ENCODE peak calls at places on chromosomes 6 and 20, in four cellular contexts. U, O, K and Y are unnamed samples.

GRCh38 chr6:2197177-2197671 is 48.2 kb downstream of the GMDS start:
- DNase-seq in U (no peak), O (no peak), K (no peak), Y (no peak)

GRCh38 chr6:99359800-99360199 is 10.3 kb upstream of the FAXC start:
- DNase-seq in U (no peak), O (no peak), K (no peak), Y (no peak)

GRCh38 chr6:33314943-33315752 is 1.3 kb upstream of the TAPBP start:
- DNase-seq in U (no peak), O (no peak), K (peak; percentile 79), Y (peak; percentile 62)

GRCh38 chr6:3281669-3282460 is 23.1 kb downstream of the PSMG4 start:
- DNase-seq in U (no peak), O (no peak), K (no peak), Y (peak; percentile 16)

GRCh38 chr20:50478162-50479036 is 31.8 kb upstream of the PTPN1 start:
- DNase-seq in U (peak; percentile 83), O (peak; percentile 64), K (peak; percentile 78), Y (peak; percentile 78)

GRCh38 chr20:38109657-38110524 is 55.2 kb downstream of the TGM2 start:
- DNase-seq in U (peak; percentile 99), O (peak; percentile 27), K (no peak), Y (no peak)

GRCh38 chr6:26576407-26576843 is 20.3 kb upstream of the ABT1 start:
- DNase-seq in U (no peak), O (no peak), K (peak; percentile 35), Y (no peak)

GRCh38 chr20:62168061-62168460 is 14.8 kb upstream of the MTG2 start:
- DNase-seq in U (no peak), O (no peak), K (no peak), Y (no peak)

GRCh38 chr6:54846857-54847721 is 518 bp downstream of the FAM83B start:
- DNase-seq in U (no peak), O (peak; percentile 45), K (no peak), Y (peak; percentile 45)

GRCh38 chr6:87382861-87383260 is 24.9 kb upstream of the CFAP206 start:
- DNase-seq in U (no peak), O (no peak), K (no peak), Y (no peak)

GRCh38 chr20:58871533-58872102 is 19.1 kb downstream of the GNAS start:
- DNase-seq in U (no peak), O (no peak), K (no peak), Y (no peak)

GRCh38 chr20:52593634-52594033 is 378.5 kb upstream of the TSHZ2 start:
- DNase-seq in U (no peak), O (no peak), K (no peak), Y (no peak)

GRCh38 chr20:63544958-63545516 is 2.5 kb downstream of the SRMS start:
- DNase-seq in U (no peak), O (no peak), K (no peak), Y (no peak)

GRCh38 chr6:2194643-2195042 is 50.8 kb downstream of the GMDS start:
- DNase-seq in U (no peak), O (no peak), K (no peak), Y (no peak)

GRCh38 chr6:2016040-2016439 is 229.4 kb downstream of the GMDS start:
- DNase-seq in U (no peak), O (no peak), K (no peak), Y (no peak)

GRCh38 chr6:146914563-146915483 is 289.4 kb upstream of the STXBP5 start:
- DNase-seq in U (no peak), O (no peak), K (peak; percentile 70), Y (no peak)

GRCh38 chr20:17456226-17456625 is 75.0 kb downstream of the BFSP1 start:
- DNase-seq in U (no peak), O (no peak), K (no peak), Y (no peak)

GRCh38 chr6:41789937-41790502 is 2.5 kb downstream of the TOMM6 start:
- DNase-seq in U (no peak), O (no peak), K (no peak), Y (no peak)

GRCh38 chr6:107668826-107669474 is 155.2 kb downstream of the SCML4 start:
- DNase-seq in U (no peak), O (no peak), K (no peak), Y (no peak)

GRCh38 chr20:19692685-19693119 is 65.4 kb upstream of the RIN2 start:
- DNase-seq in U (peak; percentile 37), O (peak; percentile 67), K (peak; percentile 32), Y (peak; percentile 76)

GRCh38 chr6:114084327-114084890 is 113.5 kb upstream of the HDAC2 start:
- DNase-seq in U (no peak), O (no peak), K (no peak), Y (no peak)

GRCh38 chr6:161257778-161258457 is 15.9 kb downstream of the AGPAT4 start:
- DNase-seq in U (no peak), O (no peak), K (no peak), Y (no peak)

GRCh38 chr6:74991573-74992332 is 214.1 kb downstream of the COL12A1 start:
- DNase-seq in U (no peak), O (no peak), K (no peak), Y (no peak)

GRCh38 chr6:135181333-135182119 is 418 bp downstream of the MYB start:
- DNase-seq in U (no peak), O (peak; percentile 33), K (no peak), Y (peak; percentile 25)

GRCh38 chr6:10561566-10562088 is 40.5 kb downstream of the GCNT2 start:
- DNase-seq in U (no peak), O (no peak), K (no peak), Y (no peak)

GRCh38 chr6:154893927-154894326 is 101.2 kb upstream of the TIAM2 start:
- DNase-seq in U (no peak), O (no peak), K (no peak), Y (no peak)

GRCh38 chr20:56706867-56707360 is 77.8 kb downstream of the TFAP2C start:
- DNase-seq in U (no peak), O (no peak), K (no peak), Y (no peak)

GRCh38 chr6:15400572-15401004 is 154.7 kb downstream of the JARID2 start:
- DNase-seq in U (no peak), O (peak; percentile 63), K (peak; percentile 80), Y (peak; percentile 42)

GRCh38 chr20:44566811-44567210 is 15.6 kb upstream of the PKIG start:
- DNase-seq in U (no peak), O (no peak), K (no peak), Y (no peak)

GRCh38 chr6:23728707-23729106 is 397.3 kb upstream of the NRSN1 start:
- DNase-seq in U (no peak), O (no peak), K (no peak), Y (no peak)

GRCh38 chr6:51107769-51108203 is 289.1 kb downstream of the TFAP2B start:
- DNase-seq in U (no peak), O (no peak), K (peak; percentile 47), Y (no peak)

GRCh38 chr6:43736844-43737243 is 33.2 kb upstream of the VEGFA start:
- DNase-seq in U (no peak), O (no peak), K (no peak), Y (no peak)

GRCh38 chr6:43736211-43736786 is 33.7 kb upstream of the VEGFA start:
- DNase-seq in U (peak; percentile 58), O (no peak), K (no peak), Y (no peak)

GRCh38 chr6:43738877-43739641 is 31.0 kb upstream of the VEGFA start:
- DNase-seq in U (no peak), O (no peak), K (no peak), Y (no peak)

GRCh38 chr6:43738267-43738676 is 31.7 kb upstream of the VEGFA start:
- DNase-seq in U (no peak), O (no peak), K (no peak), Y (no peak)

GRCh38 chr6:43737272-43738081 is 32.5 kb upstream of the VEGFA start:
- DNase-seq in U (no peak), O (no peak), K (no peak), Y (no peak)
- TF ChIP-seq ELF4 in U (no peak), O (no peak), K (no peak), Y (no peak)

GRCh38 chr6:21504790-21505189 is 88.8 kb upstream of the SOX4 start:
- DNase-seq in U (no peak), O (no peak), K (no peak), Y (no peak)
- TF ChIP-seq ELF4 in U (no peak), O (no peak), K (no peak), Y (no peak)

DNA sequence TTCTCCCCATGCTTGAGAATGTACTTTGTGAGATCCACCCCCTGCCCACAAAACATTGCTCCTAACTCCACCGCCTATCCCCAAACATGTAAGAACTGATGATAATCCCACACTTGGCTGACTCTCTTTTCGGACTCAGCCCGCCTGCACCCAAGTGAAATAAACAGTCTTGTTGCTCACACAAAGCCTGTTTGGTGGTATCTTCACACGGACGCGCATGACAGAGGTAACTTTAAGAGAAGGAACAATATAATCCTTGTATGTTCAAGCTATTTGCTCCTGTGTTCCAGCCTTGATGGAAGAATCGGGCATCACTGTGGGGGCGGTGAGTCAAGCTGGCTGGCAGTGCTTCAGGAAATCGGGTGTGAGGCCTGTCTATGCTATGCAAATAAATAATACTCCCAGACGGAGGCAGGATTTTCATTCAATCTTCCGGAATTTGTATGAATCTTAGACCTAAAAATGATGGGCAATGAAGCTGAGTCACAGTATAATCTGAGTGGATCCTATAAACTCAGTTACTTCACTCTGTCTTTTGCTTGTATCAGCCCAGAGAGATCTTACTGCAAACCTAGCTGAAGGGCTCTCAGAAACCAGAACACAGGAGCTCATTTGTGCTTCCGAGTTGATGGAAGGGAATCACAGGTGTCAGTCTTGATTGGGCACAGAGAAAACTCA is 45.2 kb upstream of the NT5E start:
- DNase-seq in U (peak; percentile 82), O (no peak), K (no peak), Y (no peak)
- TF ChIP-seq ELF4 in U (no peak), O (no peak), K (no peak), Y (no peak)

GRCh38 chr6:16803294-16804006 is 42.2 kb upstream of the ATXN1 start:
- DNase-seq in U (peak; percentile 56), O (peak; percentile 75), K (peak; percentile 22), Y (peak; percentile 73)
- TF ChIP-seq ELF4 in U (no peak), O (no peak), K (no peak), Y (no peak)

GRCh38 chr6:159212881-159213280 is 43.7 kb downstream of the FNDC1 start:
- DNase-seq in U (no peak), O (no peak), K (no peak), Y (no peak)

GRCh38 chr6:159214281-159214680 is 45.1 kb downstream of the FNDC1 start:
- DNase-seq in U (no peak), O (no peak), K (no peak), Y (no peak)

GRCh38 chr6:159213401-159213800 is 44.2 kb downstream of the FNDC1 start:
- DNase-seq in U (no peak), O (peak; percentile 18), K (no peak), Y (no peak)

GRCh38 chr6:159217595-159218275 is 48.5 kb downstream of the FNDC1 start:
- DNase-seq in U (peak; percentile 29), O (peak; percentile 56), K (peak; percentile 56), Y (peak; percentile 80)

DNA sequence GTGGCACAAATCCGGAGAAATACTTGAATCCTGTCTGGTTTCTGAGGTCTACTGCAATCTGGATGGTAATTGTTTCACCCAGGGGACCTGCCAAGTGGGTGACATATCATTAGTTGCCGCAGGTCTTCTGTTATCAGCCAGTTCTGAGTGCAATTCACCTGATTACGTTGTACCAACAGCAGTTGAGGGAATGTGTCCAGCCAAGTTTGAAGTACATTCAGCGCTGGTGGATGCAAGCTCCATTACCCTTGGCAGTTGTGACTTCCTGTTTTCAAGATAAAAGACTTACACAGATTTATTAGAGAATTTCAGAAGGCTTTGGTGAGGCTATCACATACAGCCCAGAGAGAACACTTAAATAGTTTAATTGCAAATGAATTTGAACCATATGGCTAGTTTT is 42.8 kb downstream of the FNDC1 start:
- DNase-seq in U (no peak), O (no peak), K (no peak), Y (no peak)
- TF ChIP-seq ELF4 in U (no peak), O (no peak), K (no peak), Y (no peak)

GRCh38 chr6:134041093-134041492 is 11.3 kb downstream of the SLC2A12 start:
- DNase-seq in U (no peak), O (no peak), K (no peak), Y (no peak)
- TF ChIP-seq ELF4 in U (no peak), O (no peak), K (no peak), Y (no peak)